ENCODE peak calls at places on chromosome 18, in four cellular contexts. U is endothelial cell, K is bronchial epithelial cell, J is fibroblast of mammary gland. B is an unnamed sample.

GRCh38 chr18:46169464-46169941 is 65.3 kb downstream of the HAUS1 start:
- DNase-seq in U (no peak), J (peak), K (peak), B (no peak)

GRCh38 chr18:14900435-14900834 is 152.5 kb downstream of the ANKRD30B start:
- DNase-seq in U (no peak), J (no peak), K (no peak), B (no peak)

GRCh38 chr18:41073372-41073954 is 881.6 kb upstream of the PIK3C3 start:
- DNase-seq in U (no peak), J (peak), K (peak), B (peak)

GRCh38 chr18:25229080-25229479 is 122.9 kb downstream of the ZNF521 start:
- DNase-seq in U (peak), J (peak), K (no peak), B (no peak)

GRCh38 chr18:74496508-74497307 is 545 bp downstream of the CNDP2 start:
- DNase-seq in U (peak), J (peak), K (peak), B (no peak)

GRCh38 chr18:45793295-45793965 is 32.0 kb upstream of the SIGLEC15 start:
- DNase-seq in U (no peak), J (peak), K (peak), B (no peak)

GRCh38 chr18:43587538-43588153 is 310.4 kb upstream of the SYT4 start:
- DNase-seq in K (peak), J (peak), U (no peak), B (no peak)

GRCh38 chr18:72965616-72966015 is 97.8 kb upstream of the NETO1 start:
- DNase-seq in J (no peak), K (no peak), U (no peak), B (no peak)

GRCh38 chr18:34330308-34330707 is 105.6 kb upstream of the NOL4 start:
- DNase-seq in U (no peak), K (no peak), J (no peak), B (no peak)

GRCh38 chr18:23964282-23965238 is 50.0 kb upstream of the TTC39C start:
- DNase-seq in J (no peak), K (peak), U (no peak), B (no peak)

GRCh38 chr18:21163647-21164625 is 52.3 kb upstream of the ROCK1 start:
- DNase-seq in J (peak), U (no peak), K (peak), B (peak)

GRCh38 chr18:45357681-45358470 is 257.4 kb upstream of the SLC14A2 start:
- DNase-seq in K (no peak), U (no peak), J (peak), B (no peak)

GRCh38 chr18:75231053-75231406 is 20.4 kb downstream of the TSHZ1 start:
- DNase-seq in J (no peak), U (no peak), K (no peak), B (no peak)

GRCh38 chr18:1383465-1383864 is 478.8 kb downstream of the ADCYAP1 start:
- DNase-seq in U (no peak), K (no peak), J (no peak), B (no peak)

GRCh38 chr18:25587545-25587944 is 235.6 kb upstream of the ZNF521 start:
- DNase-seq in K (no peak), U (no peak), J (no peak), B (no peak)

GRCh38 chr18:68840554-68841263 is 42.8 kb downstream of the CCDC102B start:
- DNase-seq in K (peak), U (no peak), J (peak), B (peak)

GRCh38 chr18:29436459-29436858 is 1259.5 kb upstream of the CDH2 start:
- DNase-seq in K (no peak), J (no peak), U (no peak), B (no peak)
- TF ChIP-seq CTCF in K (peak), J (no peak), U (peak), B (no peak)

DNA sequence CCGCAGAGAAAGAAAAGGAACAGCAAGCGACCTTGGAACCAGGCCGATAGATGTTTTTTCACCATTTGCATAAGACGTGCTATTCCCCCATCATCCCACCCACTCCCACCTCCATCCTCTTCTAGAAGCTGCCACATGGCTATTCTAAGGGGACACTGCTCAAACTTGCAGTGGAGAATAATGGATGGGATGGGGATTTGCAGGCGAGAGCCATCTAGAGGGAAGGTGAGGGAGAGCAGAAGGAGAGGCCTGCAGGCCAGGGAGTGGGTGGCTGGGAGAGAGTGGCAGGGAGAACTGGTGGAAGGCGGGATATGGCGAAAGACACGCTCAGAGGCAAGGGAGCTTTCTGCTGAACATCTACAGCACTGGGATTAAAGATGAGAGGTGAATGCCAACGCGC is 84.9 kb downstream of the MAPK4 start:
- DNase-seq in U (peak), J (no peak), K (peak), B (no peak)
- TF ChIP-seq CTCF in U (no peak), J (no peak), K (peak), B (peak)

GRCh38 chr18:31563778-31564177 is 27.9 kb upstream of the TTR start:
- DNase-seq in U (no peak), K (no peak), J (no peak), B (no peak)
- TF ChIP-seq CTCF in U (no peak), K (peak), J (no peak), B (peak)

GRCh38 chr18:13826209-13826608 is 2.3 kb downstream of the MC5R start:
- DNase-seq in J (no peak), U (no peak), K (no peak), B (no peak)

DNA sequence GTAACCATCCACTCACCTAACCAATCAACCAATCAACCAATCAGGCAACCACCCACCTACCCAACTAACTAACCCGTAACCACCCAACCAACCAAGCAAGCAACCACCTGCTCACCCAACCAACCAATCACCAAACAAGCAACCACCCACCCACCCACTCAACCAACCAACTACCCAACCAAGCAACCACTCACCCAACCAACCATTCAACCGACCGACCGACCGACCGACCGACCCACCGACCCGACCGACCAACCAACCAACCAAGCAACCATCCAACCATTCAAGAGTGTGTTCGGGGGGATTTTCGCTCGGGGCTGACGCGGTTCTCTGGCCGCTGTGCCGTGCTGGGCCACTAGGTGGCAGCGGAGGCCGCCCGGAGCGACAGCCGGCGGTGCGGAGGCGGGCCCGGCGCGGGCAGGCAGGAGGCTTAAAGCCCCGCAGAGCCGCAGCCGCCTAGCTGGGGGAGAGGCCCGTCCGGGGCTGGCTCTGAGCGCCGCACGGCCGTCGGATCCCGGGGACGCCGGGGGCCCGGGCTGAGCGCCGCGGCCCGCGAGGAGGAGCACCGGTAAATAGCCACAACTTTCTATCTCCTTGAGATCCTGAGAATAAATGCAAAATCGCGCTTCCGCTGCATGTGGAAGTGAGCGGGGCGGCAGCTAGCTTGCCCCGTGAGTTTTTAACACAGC is at the start of gene MC5R:
- DNase-seq in K (peak), J (peak), U (peak), B (no peak)
- TF ChIP-seq CTCF in K (peak), J (peak), U (peak), B (peak)

GRCh38 chr18:37348729-37349128 is 216.9 kb downstream of the CELF4 start:
- DNase-seq in K (no peak), J (no peak), U (no peak), B (no peak)
- TF ChIP-seq CTCF in K (no peak), J (no peak), U (no peak), B (no peak)

GRCh38 chr18:79199691-79200374 is 130.6 kb downstream of the ATP9B start:
- DNase-seq in U (no peak), K (peak), J (peak), B (no peak)
- TF ChIP-seq CTCF in U (no peak), K (no peak), J (peak), B (no peak)

DNA sequence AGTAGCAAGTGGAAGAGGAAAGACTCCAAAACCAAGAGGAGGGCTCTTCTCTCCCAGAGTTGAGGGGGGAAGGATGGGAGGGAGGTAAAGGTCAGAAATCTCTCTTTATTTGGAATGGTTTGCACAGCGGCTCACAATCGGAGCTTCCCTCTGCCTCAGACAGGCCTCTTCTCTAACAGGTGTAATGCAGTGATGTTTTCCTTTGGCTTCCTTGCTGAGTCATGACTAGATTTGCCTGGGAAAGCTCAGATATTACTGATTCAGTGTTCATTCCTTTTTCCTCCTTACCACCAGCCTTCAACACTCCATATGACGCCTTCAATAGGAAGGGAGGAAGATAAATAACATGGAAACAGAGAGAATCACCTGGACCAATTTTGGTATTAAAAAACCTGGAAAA is 136.6 kb downstream of the RNF152 start:
- DNase-seq in K (no peak), J (no peak), U (no peak), B (no peak)
- TF ChIP-seq CTCF in K (no peak), J (no peak), U (no peak), B (no peak)

DNA sequence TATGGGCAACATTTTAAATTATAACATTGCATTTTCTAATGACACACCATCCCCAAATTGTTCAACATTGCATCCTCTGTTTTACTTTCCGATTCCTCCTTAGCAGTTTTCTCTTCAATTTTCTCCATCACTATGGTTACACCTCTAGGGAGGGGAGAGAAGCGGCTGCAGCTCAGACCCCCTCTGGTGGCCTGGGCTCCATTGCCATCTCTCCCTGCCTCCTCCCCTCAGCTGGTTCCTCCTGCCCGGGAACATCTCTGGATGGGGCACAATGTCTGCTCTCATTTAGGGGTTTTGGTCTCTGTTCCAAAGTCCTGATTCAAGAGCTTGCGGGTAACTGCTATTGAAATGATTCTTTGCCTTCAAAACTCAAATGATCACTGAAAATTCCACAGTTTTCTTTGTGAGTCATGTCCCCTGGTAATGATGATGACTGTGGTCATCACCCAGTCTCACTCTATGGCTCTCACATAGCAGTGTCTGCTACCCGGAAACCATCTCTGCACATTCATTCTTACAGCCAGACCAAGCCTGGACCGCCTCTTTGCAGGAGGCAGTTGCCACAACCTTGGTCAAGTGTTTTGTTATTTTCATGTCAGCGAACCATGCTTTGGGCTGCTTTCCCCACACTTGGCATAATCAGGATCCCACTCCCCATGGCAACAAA is 263.9 kb downstream of the ALPK2 start:
- DNase-seq in J (peak), K (no peak), U (no peak), B (no peak)
- TF ChIP-seq CTCF in J (peak), K (no peak), U (no peak), B (peak)

GRCh38 chr18:55570966-55571365 is 17.0 kb downstream of the TCF4 start:
- DNase-seq in J (no peak), U (no peak), K (no peak), B (no peak)

GRCh38 chr18:55566456-55566935 is 21.5 kb downstream of the TCF4 start:
- DNase-seq in U (no peak), J (no peak), K (no peak), B (no peak)
- TF ChIP-seq CTCF in U (no peak), J (no peak), K (no peak), B (no peak)

DNA sequence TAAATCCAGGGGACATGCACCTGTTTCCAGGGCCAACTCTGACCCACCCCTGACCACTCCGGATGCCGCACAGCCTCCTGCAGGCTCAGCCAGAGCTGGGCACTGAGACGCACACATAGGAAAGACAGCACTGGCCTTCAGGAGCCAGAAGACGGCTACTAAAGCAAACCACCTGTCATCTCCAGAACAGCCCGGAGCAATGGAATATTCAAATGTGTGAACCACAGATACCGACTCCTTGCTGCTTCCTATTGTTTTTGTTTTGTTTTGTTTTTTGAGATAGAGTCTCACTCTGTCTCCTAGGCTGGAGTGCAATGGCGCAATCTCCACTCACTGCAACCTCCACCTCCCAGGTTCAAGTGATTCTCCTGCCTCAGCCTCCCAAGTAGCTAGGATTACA is 94.0 kb downstream of the LAMA1 start:
- DNase-seq in J (no peak), U (no peak), K (no peak), B (no peak)
- TF ChIP-seq CTCF in J (no peak), U (no peak), K (no peak), B (no peak)

B was measured in retinal pigment epithelial cell.